ENCODE peak calls at places on chromosomes 7 and 10, in four cellular contexts. One of them, this sample, is unnamed.
A peak's percentile ranks its signal among the peaks of the same experiment; 100 is the strongest.

GRCh38 chr10:23540401-23540800 is 101.5 kb downstream of the OTUD1 start:
- DNase-seq in activated naive CD8-positive, alpha-beta T cell treated with anti-CD3 and anti-CD28 coated beads, Interleukin-2, amount 50 U/mL, for 16 hours: no peak
- DNase-seq in GM12891: no peak
- DNase-seq in EL: no peak
- DNase-seq in this sample: no peak

GRCh38 chr10:14009315-14010082 is 321.2 kb downstream of the FRMD4A start:
- DNase-seq in activated naive CD8-positive, alpha-beta T cell treated with anti-CD3 and anti-CD28 coated beads, Interleukin-2, amount 50 U/mL, for 16 hours: peak; percentile 67
- DNase-seq in GM12891: no peak
- DNase-seq in EL: peak; percentile 77
- DNase-seq in this sample: peak; percentile 84

GRCh38 chr10:14838582-14839304 is 637 bp downstream of the HSPA14 start:
- DNase-seq in activated naive CD8-positive, alpha-beta T cell treated with anti-CD3 and anti-CD28 coated beads, Interleukin-2, amount 50 U/mL, for 16 hours: no peak
- DNase-seq in GM12891: peak; percentile 25
- DNase-seq in EL: peak; percentile 24
- DNase-seq in this sample: peak; percentile 50

GRCh38 chr10:48899781-48900180 is 39.9 kb downstream of the LRRC18 start:
- DNase-seq in activated naive CD8-positive, alpha-beta T cell treated with anti-CD3 and anti-CD28 coated beads, Interleukin-2, amount 50 U/mL, for 16 hours: no peak
- DNase-seq in GM12891: no peak
- DNase-seq in EL: no peak
- DNase-seq in this sample: no peak

GRCh38 chr7:39069886-39070881 is 92.5 kb downstream of the POU6F2 start:
- DNase-seq in activated naive CD8-positive, alpha-beta T cell treated with anti-CD3 and anti-CD28 coated beads, Interleukin-2, amount 50 U/mL, for 16 hours: no peak
- DNase-seq in GM12891: no peak
- DNase-seq in EL: no peak
- DNase-seq in this sample: no peak

GRCh38 chr10:78196964-78197363 is 163.3 kb downstream of the RPS24 start:
- DNase-seq in activated naive CD8-positive, alpha-beta T cell treated with anti-CD3 and anti-CD28 coated beads, Interleukin-2, amount 50 U/mL, for 16 hours: no peak
- DNase-seq in GM12891: no peak
- DNase-seq in EL: peak; percentile 69
- DNase-seq in this sample: peak; percentile 83

GRCh38 chr10:124450010-124450782 is at the start of gene NKX1-2:
- DNase-seq in activated naive CD8-positive, alpha-beta T cell treated with anti-CD3 and anti-CD28 coated beads, Interleukin-2, amount 50 U/mL, for 16 hours: no peak
- DNase-seq in GM12891: no peak
- DNase-seq in EL: no peak
- DNase-seq in this sample: no peak

GRCh38 chr10:129758180-129758579 is 205.9 kb downstream of the EBF3 start:
- DNase-seq in activated naive CD8-positive, alpha-beta T cell treated with anti-CD3 and anti-CD28 coated beads, Interleukin-2, amount 50 U/mL, for 16 hours: no peak
- DNase-seq in GM12891: no peak
- DNase-seq in EL: no peak
- DNase-seq in this sample: no peak

GRCh38 chr10:51804861-51805260 is 105.5 kb upstream of the CSTF2T start:
- DNase-seq in activated naive CD8-positive, alpha-beta T cell treated with anti-CD3 and anti-CD28 coated beads, Interleukin-2, amount 50 U/mL, for 16 hours: no peak
- DNase-seq in GM12891: no peak
- DNase-seq in EL: peak; percentile 46
- DNase-seq in this sample: peak; percentile 44

GRCh38 chr10:110273474-110273873 is 31.2 kb downstream of the SMNDC1 start:
- DNase-seq in activated naive CD8-positive, alpha-beta T cell treated with anti-CD3 and anti-CD28 coated beads, Interleukin-2, amount 50 U/mL, for 16 hours: no peak
- DNase-seq in GM12891: no peak
- DNase-seq in EL: peak; percentile 64
- DNase-seq in this sample: peak; percentile 73

GRCh38 chr7:83178796-83179195 is 16.1 kb upstream of the PCLO start:
- DNase-seq in activated naive CD8-positive, alpha-beta T cell treated with anti-CD3 and anti-CD28 coated beads, Interleukin-2, amount 50 U/mL, for 16 hours: no peak
- DNase-seq in GM12891: no peak
- DNase-seq in EL: no peak
- DNase-seq in this sample: no peak